ENCODE peak calls at places on chromosome 10, in nine cellular contexts. T, P, K, Z, F, D, X, M and E are unnamed samples.

GRCh38 chr10:108877130-108877529 is 1046.2 kb downstream of the XPNPEP1 start:
- DNase-seq in T (no peak), P (no peak), K (no peak), Z (peak; percentile 40), F (peak; percentile 50), D (no peak), X (no peak), M (no peak), E (no peak)

GRCh38 chr10:127325506-127325905 is 129.1 kb upstream of the INSYN2A start:
- DNase-seq in T (no peak), P (no peak), K (no peak), Z (no peak), F (no peak), D (no peak), X (no peak), M (peak; percentile 63), E (no peak)

GRCh38 chr10:615583-616152 is 73.8 kb downstream of the DIP2C start:
- DNase-seq in T (no peak), P (no peak), K (peak; percentile 70), Z (peak; percentile 98), F (no peak), D (no peak), X (no peak), M (no peak), E (no peak)

GRCh38 chr10:33055636-33056035 is 97.6 kb upstream of the ITGB1 start:
- DNase-seq in T (no peak), P (no peak), K (peak; percentile 64), Z (peak; percentile 51), F (no peak), D (no peak), X (no peak), M (no peak), E (no peak)

GRCh38 chr10:112229096-112229495 is 45.5 kb upstream of the GPAM start:
- DNase-seq in T (no peak), P (no peak), K (no peak), Z (peak; percentile 28), F (no peak), D (no peak), X (no peak), M (no peak), E (no peak)

GRCh38 chr10:47176903-47177860 is 122.8 kb upstream of the GDF10 start:
- DNase-seq in T (no peak), P (no peak), K (no peak), Z (peak; percentile 79), F (no peak), D (no peak), X (no peak), M (no peak), E (no peak)

GRCh38 chr10:75397571-75397921 is 4.0 kb downstream of the ZNF503 start:
- DNase-seq in T (peak; percentile 21), P (no peak), K (peak; percentile 50), Z (no peak), F (no peak), D (no peak), X (no peak), M (peak; percentile 15), E (no peak)

GRCh38 chr10:71666607-71667373 is 52.8 kb downstream of the C10orf105 start:
- DNase-seq in T (no peak), P (no peak), K (no peak), Z (no peak), F (peak; percentile 32), D (no peak), X (no peak), M (no peak), E (no peak)

GRCh38 chr10:22705534-22705933 is 8.8 kb downstream of the PIP4K2A start:
- DNase-seq in T (no peak), P (no peak), K (no peak), Z (no peak), F (no peak), D (no peak), X (no peak), M (no peak), E (no peak)

GRCh38 chr10:74011762-74012161 is 13.8 kb downstream of the VCL start:
- DNase-seq in T (peak; percentile 58), P (no peak), K (peak; percentile 94), Z (peak; percentile 89), F (peak; percentile 59), D (peak; percentile 51), X (peak; percentile 71), M (peak; percentile 64), E (no peak)

GRCh38 chr10:24479806-24480205 is 243.9 kb downstream of the ARHGAP21 start:
- DNase-seq in T (no peak), P (no peak), K (no peak), Z (no peak), F (no peak), D (no peak), X (no peak), M (no peak), E (no peak)

GRCh38 chr10:121947931-121948330 is 20.1 kb upstream of the ATE1 start:
- DNase-seq in T (no peak), P (no peak), K (no peak), Z (no peak), F (no peak), D (no peak), X (no peak), M (no peak), E (no peak)

GRCh38 chr10:62543981-62544380 is 169.8 kb downstream of the ZNF365 start:
- DNase-seq in T (no peak), P (no peak), K (no peak), Z (no peak), F (no peak), D (no peak), X (no peak), M (no peak), E (no peak)

GRCh38 chr10:62548686-62549085 is 174.5 kb downstream of the ZNF365 start:
- DNase-seq in T (no peak), P (no peak), K (no peak), Z (no peak), F (no peak), D (no peak), X (no peak), M (no peak), E (no peak)

GRCh38 chr10:62545155-62545554 is 171.0 kb downstream of the ZNF365 start:
- DNase-seq in T (no peak), P (no peak), K (no peak), Z (no peak), F (no peak), D (no peak), X (no peak), M (peak; percentile 3), E (no peak)

GRCh38 chr10:62543566-62543965 is 169.4 kb downstream of the ZNF365 start:
- DNase-seq in T (no peak), P (no peak), K (peak; percentile 69), Z (no peak), F (no peak), D (no peak), X (no peak), M (no peak), E (no peak)

GRCh38 chr10:62545667-62546066 is 171.5 kb downstream of the ZNF365 start:
- DNase-seq in T (no peak), P (no peak), K (peak; percentile 88), Z (peak; percentile 39), F (no peak), D (no peak), X (peak; percentile 69), M (no peak), E (peak; percentile 69)
- H3K4me1 ChIP-seq in T (no peaks in the 10 kb centered on the region), P (no peaks in the 10 kb centered on the region), K (no peaks in the 10 kb centered on the region), Z (peaks cover 2% of the 10 kb centered on the region), F (no peaks in the 10 kb centered on the region), D (no peaks in the 10 kb centered on the region), X (no peaks in the 10 kb centered on the region), M (no peaks in the 10 kb centered on the region), E (peaks cover 1% of the 10 kb centered on the region)

DNA sequence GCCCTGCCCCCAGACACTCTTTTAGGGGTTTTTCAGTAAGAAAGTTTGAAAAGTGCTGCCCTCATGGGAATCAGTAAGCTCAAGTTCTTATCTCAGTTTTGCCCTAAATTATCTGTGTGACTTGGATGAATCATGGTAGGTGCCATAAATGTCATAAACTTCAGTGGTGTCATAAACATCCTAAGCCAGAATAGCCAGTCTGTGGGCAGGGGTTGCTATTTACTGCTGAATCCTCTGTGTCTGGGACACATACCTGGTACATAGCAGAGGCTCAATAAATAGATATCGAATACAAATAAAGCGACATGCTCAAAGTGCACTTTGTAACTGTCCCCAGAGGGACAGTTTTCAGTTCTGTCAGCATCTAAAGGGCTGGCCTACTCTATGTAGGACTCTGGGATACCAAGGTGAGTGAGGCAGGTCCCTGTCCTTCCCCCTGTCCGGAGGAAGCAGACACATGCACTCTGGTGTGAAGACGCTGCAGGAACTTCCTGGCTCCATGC is 502.1 kb downstream of the RPS24 start:
- DNase-seq in T (no peak), P (no peak), K (no peak), Z (no peak), F (peak; percentile 54), D (no peak), X (no peak), M (no peak), E (no peak)
- H3K27ac ChIP-seq in T (no peak overlapping the region), P (no peak overlapping the region), K (no peak overlapping the region), Z (no peak overlapping the region), F (peak overlapping the region; percentile 75), D (no peak overlapping the region), X (no peak overlapping the region), M (no peak overlapping the region), E (no peak overlapping the region)

DNA sequence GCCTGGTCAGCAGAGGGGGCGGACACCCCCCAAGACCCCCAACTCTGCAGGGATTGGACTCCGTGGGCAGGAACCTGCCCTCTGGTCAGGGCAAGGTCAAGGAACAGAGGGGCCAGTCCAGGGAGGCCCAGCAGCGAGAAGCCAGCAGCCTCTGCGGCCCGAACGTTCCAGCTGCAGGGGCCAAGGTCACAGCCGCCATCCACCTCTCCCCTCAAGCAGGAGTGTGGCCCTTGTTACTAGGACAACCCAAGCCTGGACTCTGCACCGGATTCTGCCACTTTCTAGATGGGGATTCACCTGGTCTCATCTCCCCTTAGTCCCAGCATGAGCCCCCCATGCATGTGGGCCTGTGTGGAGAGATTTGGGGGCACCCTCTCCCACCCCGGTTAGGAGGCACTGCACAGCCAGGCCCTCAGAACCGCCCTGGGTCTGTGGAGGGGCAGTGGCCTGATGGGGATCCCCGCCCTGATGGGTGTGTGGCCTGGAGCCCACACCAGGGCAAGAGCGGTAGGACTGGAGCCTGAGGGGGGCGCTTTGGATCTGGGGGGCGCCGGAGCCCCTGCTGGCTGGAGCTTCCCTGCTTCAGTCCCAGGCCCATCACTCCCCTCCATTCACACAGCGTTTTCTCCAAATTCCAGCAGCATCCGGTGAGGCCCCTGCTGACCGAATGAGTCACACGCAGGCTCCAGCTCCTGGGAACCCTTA is 18.1 kb downstream of the ADGRA1 start:
- DNase-seq in T (no peak), P (no peak), K (no peak), Z (no peak), F (no peak), D (no peak), X (no peak), M (no peak), E (no peak)
- H3K9me3 ChIP-seq in T (no peaks in the 10 kb centered on the region), P (peaks cover 23% of the 10 kb centered on the region), K (no peaks in the 10 kb centered on the region), Z (peaks cover 16% of the 10 kb centered on the region), F (no peaks in the 10 kb centered on the region), D (no peaks in the 10 kb centered on the region), X (peaks cover 14% of the 10 kb centered on the region), M (peaks cover 3% of the 10 kb centered on the region), E (peaks cover 3% of the 10 kb centered on the region)

DNA sequence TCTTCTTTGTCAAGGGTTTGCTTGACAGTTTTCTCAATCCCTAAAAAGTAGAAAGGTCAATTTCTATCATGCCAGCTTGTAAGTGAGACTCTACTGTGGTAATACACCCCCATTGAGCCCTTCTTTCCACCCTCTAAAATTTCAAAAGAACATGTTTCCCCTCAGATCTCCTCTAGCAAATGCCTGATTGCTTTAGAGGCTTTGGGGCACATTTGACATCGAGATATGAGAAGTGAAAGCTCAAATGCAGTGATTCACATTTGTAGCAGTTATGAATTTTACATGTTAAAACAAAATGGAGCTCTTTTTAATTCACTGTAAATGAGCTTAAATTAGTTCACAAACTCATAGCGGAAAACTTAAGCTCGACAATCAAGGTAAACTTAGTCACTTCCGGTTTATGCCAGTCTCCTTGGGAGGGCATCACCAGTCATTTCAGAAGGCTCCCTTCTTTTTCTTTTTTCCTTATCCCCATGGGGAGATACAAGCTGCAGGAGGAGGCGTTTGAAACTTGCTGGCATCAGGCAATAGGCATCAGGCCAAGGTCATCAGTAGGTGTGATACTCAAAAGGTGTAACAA is 55.3 kb upstream of the ADO start:
- DNase-seq in T (no peak), P (no peak), K (no peak), Z (no peak), F (no peak), D (no peak), X (no peak), M (no peak), E (no peak)
- H3K4me1 ChIP-seq in T (no peaks in the 10 kb centered on the region), P (no peaks in the 10 kb centered on the region), K (no peaks in the 10 kb centered on the region), Z (no peaks in the 10 kb centered on the region), F (no peaks in the 10 kb centered on the region), D (no peaks in the 10 kb centered on the region), X (no peaks in the 10 kb centered on the region), M (no peaks in the 10 kb centered on the region), E (no peaks in the 10 kb centered on the region)